ENCODE peak calls at places on chromosome 12, in four cellular contexts. N, I, G and D are unnamed samples.

GRCh38 chr12:66025477-66025876 is 105.1 kb downstream of the LLPH start:
- DNase-seq in G (no peak), I (no peak), N (no peak), D (no peak)

GRCh38 chr12:111715242-111715641 is 29.4 kb downstream of the ACAD10 start:
- DNase-seq in G (peak), N (peak), I (no peak), D (no peak)

GRCh38 chr12:130879212-130879686 is 7.4 kb downstream of the RAN start:
- DNase-seq in I (peak), N (no peak), G (no peak), D (no peak)

GRCh38 chr12:92362785-92363184 is 217.1 kb upstream of the BTG1 start:
- DNase-seq in N (no peak), I (peak), G (no peak), D (no peak)

GRCh38 chr12:113232787-113233585 is 11.7 kb downstream of the TPCN1 start:
- DNase-seq in N (no peak), I (peak), G (no peak), D (no peak)

GRCh38 chr12:120984351-120984898 is 6.1 kb downstream of the HNF1A start:
- DNase-seq in N (peak), G (no peak), I (no peak), D (no peak)

GRCh38 chr12:26153421-26154154 is 28.8 kb upstream of the BHLHE41 start:
- DNase-seq in N (peak), I (no peak), G (peak), D (no peak)

GRCh38 chr12:128076188-128076587 is 190.8 kb upstream of the TMEM132C start:
- DNase-seq in N (peak), G (no peak), I (no peak), D (no peak)

GRCh38 chr12:15839682-15840081 is 42.5 kb upstream of the STRAP start:
- DNase-seq in I (no peak), N (no peak), G (no peak), D (no peak)

GRCh38 chr12:95385246-95385645 is 88.7 kb upstream of the METAP2 start:
- DNase-seq in G (peak), I (no peak), N (no peak), D (no peak)

GRCh38 chr12:129844662-129845061 is 59.2 kb downstream of the TMEM132D start:
- DNase-seq in N (no peak), I (no peak), G (no peak), D (no peak)

GRCh38 chr12:43884683-43885410 is 49.0 kb downstream of the TMEM117 start:
- DNase-seq in N (no peak), I (no peak), G (no peak), D (no peak)

DNA sequence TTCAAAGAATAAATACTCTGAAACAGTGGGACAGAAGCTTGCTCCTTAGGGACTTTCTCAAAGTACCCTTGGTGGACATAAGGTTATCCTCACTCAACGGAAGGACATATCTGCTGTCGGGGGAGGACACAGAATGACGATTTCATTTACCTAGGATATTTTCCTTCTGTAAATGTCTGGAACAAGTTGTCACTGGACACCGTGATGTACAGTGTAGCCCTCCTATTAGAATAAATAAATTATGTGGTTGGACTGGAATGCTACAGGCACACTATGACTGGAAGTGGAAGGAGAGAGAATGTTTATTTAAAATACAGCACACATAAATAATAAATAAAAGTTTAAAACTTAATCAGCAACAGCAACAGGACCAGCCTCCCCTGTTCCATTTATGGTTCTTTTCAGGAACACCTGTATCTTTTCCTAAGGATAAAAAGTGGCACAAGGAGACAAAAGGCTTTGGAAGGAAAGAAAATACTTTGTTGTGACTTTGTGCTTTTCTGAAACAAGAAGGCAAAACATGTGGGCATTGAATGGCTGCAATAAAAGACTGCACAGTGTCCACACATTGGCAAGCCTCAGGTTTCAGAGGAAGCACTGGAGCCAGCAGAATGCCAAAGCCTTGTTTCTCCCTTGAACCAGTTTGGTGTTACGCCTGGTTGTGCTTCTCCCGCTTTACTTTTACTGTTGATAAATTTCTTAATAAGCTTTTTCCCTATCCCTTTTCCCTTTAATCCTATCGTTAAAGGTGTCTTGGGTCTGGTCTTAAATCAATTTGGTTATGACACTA is 36.8 kb downstream of the FGD4 start:
- DNase-seq in N (peak), G (peak), I (no peak), D (no peak)
- TF ChIP-seq BHLHE40 in N (no peak), G (peak), I (no peak), D (no peak)

DNA sequence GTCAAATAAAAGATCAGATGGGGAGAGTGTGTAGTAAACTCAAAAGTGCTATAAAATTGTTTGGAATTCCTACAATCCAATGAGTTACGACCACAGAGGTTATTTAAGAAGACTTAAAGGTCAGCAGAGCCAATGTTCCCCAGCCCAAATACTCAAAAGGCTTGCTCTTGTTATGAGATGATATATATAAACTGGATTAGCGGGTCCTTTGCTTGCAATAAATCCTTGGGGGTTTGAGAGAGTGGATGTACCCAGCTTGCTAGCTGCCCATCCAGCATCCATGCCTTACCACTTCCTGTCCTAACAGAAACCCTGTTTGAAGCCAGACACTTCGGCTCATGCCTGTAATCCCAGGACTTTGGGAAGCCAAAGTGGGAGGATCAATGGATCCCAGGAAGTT is 29.0 kb upstream of the MED13L start:
- DNase-seq in N (no peak), G (no peak), I (no peak), D (no peak)
- TF ChIP-seq BHLHE40 in N (no peak), G (no peak), I (no peak), D (no peak)

GRCh38 chr12:55724226-55724939 is 4.2 kb downstream of the RDH5 start:
- DNase-seq in G (peak), I (no peak), N (peak), D (peak)

GRCh38 chr12:55724940-55725309 is 3.9 kb downstream of the CD63 start:
- DNase-seq in G (no peak), I (no peak), N (no peak), D (no peak)

GRCh38 chr12:55723516-55724225 is 3.5 kb downstream of the RDH5 start:
- DNase-seq in N (no peak), G (no peak), I (no peak), D (no peak)

GRCh38 chr12:55721601-55722213 is 1.5 kb downstream of the RDH5 start:
- DNase-seq in G (no peak), I (no peak), N (no peak), D (no peak)

DNA sequence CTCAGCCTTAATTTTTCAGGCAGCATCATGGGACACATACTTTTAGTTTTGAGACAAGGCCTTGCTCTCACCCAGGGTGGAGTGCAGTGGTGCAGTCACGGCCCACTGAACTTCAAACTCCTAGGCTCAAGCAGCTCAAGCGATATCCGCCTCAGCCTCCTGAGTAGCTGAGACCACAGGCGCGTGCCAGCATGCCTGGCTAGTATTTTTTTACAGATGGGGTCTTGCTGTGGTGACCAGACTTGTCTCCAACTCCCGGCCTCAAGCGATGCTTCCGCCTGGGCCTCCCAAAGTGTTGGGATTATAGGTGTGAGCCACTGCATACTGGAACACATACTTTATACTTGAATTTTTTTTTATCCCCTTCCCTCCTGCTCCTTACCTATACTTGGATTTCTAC is 2.8 kb downstream of the RDH5 start:
- DNase-seq in I (no peak), N (no peak), G (no peak), D (no peak)
- TF ChIP-seq BHLHE40 in I (no peak), N (no peak), G (no peak), D (no peak)

GRCh38 chr12:109760031-109760929 is 46.7 kb downstream of the FAM222A start:
- DNase-seq in N (no peak), G (no peak), I (no peak), D (no peak)

GRCh38 chr12:109759595-109759994 is 46.0 kb downstream of the FAM222A start:
- DNase-seq in N (no peak), G (no peak), I (no peak), D (no peak)

GRCh38 chr12:109761631-109761950 is 48.0 kb downstream of the FAM222A start:
- DNase-seq in I (no peak), N (no peak), G (no peak), D (no peak)

GRCh38 chr12:109762071-109762672 is 48.5 kb downstream of the FAM222A start:
- DNase-seq in G (no peak), I (no peak), N (no peak), D (no peak)

GRCh38 chr12:109760930-109761630 is 47.5 kb downstream of the FAM222A start:
- DNase-seq in I (no peak), N (no peak), G (no peak), D (no peak)
- TF ChIP-seq BHLHE40 in I (no peak), N (no peak), G (no peak), D (no peak)

GRCh38 chr12:13170892-13171490 is 25.5 kb upstream of the EMP1 start:
- DNase-seq in N (no peak), I (no peak), G (peak), D (no peak)

GRCh38 chr12:13173012-13173441 is 23.5 kb upstream of the EMP1 start:
- DNase-seq in I (no peak), N (no peak), G (peak), D (no peak)

GRCh38 chr12:13173537-13173936 is 23.0 kb upstream of the EMP1 start:
- DNase-seq in N (no peak), I (peak), G (peak), D (no peak)

GRCh38 chr12:13169255-13169654 is 27.3 kb upstream of the EMP1 start:
- DNase-seq in I (no peak), G (no peak), N (no peak), D (no peak)

DNA sequence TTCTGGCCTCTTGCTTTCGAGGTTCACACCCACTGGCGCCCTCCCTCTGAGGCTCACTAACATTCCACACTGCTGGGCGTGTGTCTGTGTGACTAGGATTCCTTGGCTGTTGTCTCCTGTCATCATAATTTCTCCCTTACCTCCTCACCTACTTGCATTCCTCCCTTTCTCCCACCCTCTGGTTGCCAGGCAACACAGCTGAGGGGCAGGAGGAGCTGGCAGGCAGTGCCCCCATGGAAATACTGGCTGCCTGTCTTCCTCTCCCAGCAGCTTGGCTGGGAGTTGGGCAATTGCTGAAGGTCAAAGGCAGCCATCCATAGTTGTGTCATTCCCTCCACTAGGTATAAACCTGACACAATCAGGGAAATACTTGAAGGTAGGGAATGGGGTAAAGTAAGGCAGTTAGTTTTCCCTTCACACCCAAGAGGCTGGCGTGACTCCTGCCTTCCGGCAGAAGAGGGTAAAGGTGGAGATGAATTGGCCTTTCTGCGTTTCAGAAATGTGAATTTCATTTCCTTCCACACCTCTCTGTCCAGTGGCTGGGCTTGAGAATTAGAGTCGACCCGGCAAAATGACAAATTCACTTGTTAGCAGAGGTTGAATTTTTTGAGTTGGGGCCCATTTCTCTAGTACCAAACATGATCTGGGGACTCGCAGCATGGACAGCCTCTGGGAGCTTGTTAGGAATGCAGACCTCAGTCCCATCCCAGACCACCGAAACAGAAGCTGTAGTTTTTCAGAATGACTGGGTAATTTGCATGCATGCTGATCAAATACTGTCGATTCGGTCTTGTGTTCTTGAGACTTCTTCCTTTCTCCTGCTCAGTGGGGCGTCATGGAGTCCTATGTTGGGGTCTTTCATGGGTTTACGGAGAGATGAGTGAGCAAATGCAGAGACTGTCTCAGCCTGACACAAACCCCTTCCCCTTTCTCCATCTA is 24.3 kb upstream of the EMP1 start:
- DNase-seq in G (no peak), I (no peak), N (peak), D (no peak)
- TF ChIP-seq BHLHE40 in G (no peak), I (no peak), N (no peak), D (no peak)

DNA sequence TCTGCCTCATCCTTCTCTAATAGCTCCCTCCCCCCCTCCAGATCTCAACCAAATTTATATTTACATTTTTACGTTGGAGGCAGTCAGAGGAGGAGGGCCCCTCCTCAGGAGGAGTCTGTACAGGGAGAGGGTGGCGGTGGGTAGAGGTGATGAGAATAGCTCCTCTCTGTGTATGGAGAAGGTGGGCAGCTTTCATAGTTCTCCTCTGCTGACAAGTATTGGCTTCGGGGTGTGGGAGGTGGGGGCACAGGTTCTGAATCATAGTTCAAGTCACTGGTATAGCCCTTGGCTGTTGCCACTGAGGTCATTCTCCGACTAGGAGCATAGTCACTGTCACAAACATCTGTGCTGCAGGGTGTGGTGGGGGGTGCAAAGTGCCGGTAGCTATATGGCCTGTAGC is 50.3 kb downstream of the BCL2L14 start:
- DNase-seq in I (no peak), G (no peak), N (no peak), D (no peak)
- TF ChIP-seq BHLHE40 in I (no peak), G (no peak), N (no peak), D (no peak)

DNA sequence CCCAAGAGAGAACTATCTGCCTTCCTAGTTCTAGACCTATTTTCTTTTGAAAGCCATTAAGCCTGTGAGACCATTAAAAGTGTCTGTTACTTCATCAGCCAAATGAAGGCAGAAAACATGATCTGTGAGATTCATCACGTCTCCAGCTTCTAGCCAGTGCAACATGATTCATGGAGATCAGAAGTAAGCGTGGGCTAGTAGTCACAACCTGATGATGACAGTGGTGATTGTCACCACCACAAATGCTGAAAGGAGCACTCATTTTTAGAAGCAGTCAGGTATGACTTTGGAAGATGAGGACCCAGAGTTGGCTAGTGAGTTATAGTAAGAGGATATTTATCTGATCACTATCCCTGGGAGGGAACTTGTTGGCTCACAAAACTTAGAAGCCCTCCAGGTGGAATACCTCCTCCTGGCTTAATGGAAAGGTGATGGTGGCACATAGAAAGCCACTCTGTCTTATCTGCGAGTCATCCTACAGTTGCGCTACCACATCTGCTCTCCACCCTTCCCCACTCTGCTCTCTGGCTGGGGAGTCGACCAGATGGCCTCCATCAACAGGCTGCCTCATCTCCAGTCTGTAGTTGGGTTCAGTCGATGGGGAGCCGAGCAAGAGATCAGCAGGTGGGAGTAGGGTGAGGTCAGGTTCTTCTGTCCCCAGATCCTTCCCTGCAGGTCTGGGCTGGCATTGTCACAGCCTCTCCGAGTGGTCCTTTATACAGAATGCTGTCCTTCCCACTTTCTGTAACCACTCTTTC is 317.6 kb upstream of the FKBP4 start:
- DNase-seq in I (no peak), N (no peak), G (no peak), D (no peak)
- TF ChIP-seq BHLHE40 in I (no peak), N (no peak), G (no peak), D (no peak)